ENCODE peak calls at places on chromosomes 7 and 10, in nine cellular contexts. O is HTR-8/SVneo; I is stimulated activated CD8-positive, alpha-beta memory T cell treated with anti-CD3 and anti-CD28 coated beads, Interleukin-15, amount 100 ng/mL, for 1 hour; U is fibroblast of the aortic adventitia; S is putamen; Y is transverse colon; E is T-helper 9 cell; D is tibial nerve; V is left ventricle myocardium inferior. R is an unnamed sample.

GRCh38 chr7:147524726-147525245 is 1065.8 kb upstream of the C7orf33 start:
- DNase-seq in V (no peak), I (no peak), D (no peak), E (no peak), Y (no peak), U (no peak), O (no peak), S (no peak), R (no peak)

GRCh38 chr10:132397671-132398565 is 918 bp downstream of the PWWP2B start:
- DNase-seq in I (no peak), Y (peak), U (peak), D (no peak), E (peak), V (peak), S (no peak), O (no peak), R (no peak)

GRCh38 chr7:15554081-15554480 is 7.7 kb downstream of the AGMO start:
- DNase-seq in I (no peak), U (no peak), S (no peak), V (no peak), O (no peak), Y (no peak), D (no peak), E (no peak), R (no peak)

GRCh38 chr7:322111-322671 is 32.2 kb downstream of the FOXL3 start:
- DNase-seq in U (peak), V (peak), O (peak), E (peak), S (peak), D (peak), Y (peak), I (peak), R (peak)

GRCh38 chr10:29619273-29619672 is 15.5 kb downstream of the SVIL start:
- DNase-seq in O (no peak), D (no peak), E (no peak), U (peak), I (no peak), Y (no peak), V (no peak), S (no peak), R (no peak)

GRCh38 chr10:86013568-86013967 is 353.0 kb downstream of the GRID1 start:
- DNase-seq in Y (no peak), U (no peak), D (no peak), O (no peak), E (no peak), S (no peak), V (no peak), I (no peak), R (no peak)

GRCh38 chr10:3848768-3849643 is 64.0 kb upstream of the KLF6 start:
- DNase-seq in D (no peak), E (no peak), V (no peak), U (peak), I (no peak), Y (no peak), O (no peak), S (no peak), R (no peak)

GRCh38 chr7:131556912-131557457 is 557 bp upstream of the PODXL start:
- DNase-seq in I (no peak), Y (no peak), D (no peak), O (no peak), V (no peak), E (no peak), S (no peak), U (no peak), R (no peak)

GRCh38 chr7:2040893-2041270 is 191.9 kb downstream of the MAD1L1 start:
- DNase-seq in I (no peak), E (no peak), O (no peak), V (no peak), D (no peak), S (no peak), U (no peak), Y (no peak), R (no peak)

GRCh38 chr7:149885191-149886017 is 11.6 kb downstream of the ATP6V0E2 start:
- DNase-seq in E (no peak), O (no peak), I (no peak), V (no peak), S (no peak), U (no peak), D (no peak), Y (no peak), R (no peak)

GRCh38 chr10:131279516-131279915 is 32.0 kb downstream of the TCERG1L start:
- DNase-seq in D (no peak), O (no peak), S (no peak), I (no peak), Y (no peak), V (no peak), E (no peak), U (no peak), R (no peak)

GRCh38 chr7:51123322-51124021 is 193.1 kb downstream of the COBL start:
- DNase-seq in U (peak), I (no peak), Y (no peak), O (peak), V (no peak), S (peak), E (no peak), D (no peak), R (peak)

GRCh38 chr7:89775459-89775858 is 378.8 kb upstream of the STEAP1 start:
- DNase-seq in I (no peak), D (no peak), S (no peak), E (no peak), U (no peak), V (no peak), Y (no peak), O (no peak), R (no peak)

GRCh38 chr10:117668351-117669008 is 125.9 kb downstream of the EMX2 start:
- DNase-seq in S (no peak), U (no peak), D (no peak), O (no peak), I (no peak), E (no peak), V (no peak), Y (no peak), R (no peak)

GRCh38 chr7:155992538-155992937 is 180.3 kb upstream of the SHH start:
- DNase-seq in O (no peak), V (no peak), U (no peak), Y (no peak), D (no peak), S (no peak), E (no peak), I (no peak), R (no peak)

GRCh38 chr7:84674236-84674913 is 479.8 kb upstream of the SEMA3A start:
- DNase-seq in E (no peak), Y (no peak), V (no peak), I (no peak), O (no peak), S (no peak), U (peak), D (no peak), R (no peak)

GRCh38 chr7:131568953-131569352 is 12.5 kb upstream of the PODXL start:
- DNase-seq in S (no peak), Y (no peak), I (no peak), O (no peak), U (no peak), E (no peak), V (no peak), D (no peak), R (no peak)

GRCh38 chr10:117911684-117912083 is 135.1 kb downstream of the RAB11FIP2 start:
- DNase-seq in E (no peak), S (no peak), I (no peak), O (no peak), Y (no peak), D (no peak), V (no peak), U (no peak), R (no peak)

GRCh38 chr7:108596560-108596959 is 26.9 kb downstream of the DNAJB9 start:
- DNase-seq in I (no peak), S (no peak), U (no peak), V (no peak), E (no peak), D (no peak), O (no peak), Y (no peak), R (no peak)

R was measured in NCI-H460.